ENCODE peak calls at places on chromosomes 12 and 14, in four cellular contexts. C is stimulated activated CD8-positive, alpha-beta memory T cell treated with anti-CD3 and anti-CD28 coated beads, Interleukin-4, amount 100 ng/mL, for 1 hour; L is kidney tubule cell; A is activated CD4-positive, alpha-beta T cell treated with anti-CD3 and anti-CD28 coated beads, Interleukin-2, amount 10 ng/mL, durations not matched to agents 24 days and 14 days. W is an unnamed sample.

GRCh38 chr12:79373896-79374499 is 316.8 kb downstream of the PAWR start:
- DNase-seq in C (no peak), L (peak), A (peak), W (no peak)

GRCh38 chr12:25089738-25090137 is 105.2 kb downstream of the DNAI7 start:
- DNase-seq in C (no peak), L (peak), A (no peak), W (no peak)

GRCh38 chr14:94926176-94926575 is 156.3 kb upstream of the GSC start:
- DNase-seq in C (no peak), L (no peak), A (no peak), W (no peak)

GRCh38 chr14:101482066-101482465 is 79.2 kb upstream of the DIO3 start:
- DNase-seq in C (no peak), L (no peak), A (no peak), W (no peak)

GRCh38 chr12:3168775-3169221 is 91.6 kb downstream of the TSPAN9 start:
- DNase-seq in C (no peak), L (peak), A (no peak), W (no peak)

GRCh38 chr14:51807355-51807754 is 53.1 kb upstream of the GNG2 start:
- DNase-seq in C (no peak), L (peak), A (no peak), W (no peak)

GRCh38 chr14:31207287-31207745 is 277 bp downstream of the HECTD1 start:
- DNase-seq in C (no peak), L (no peak), A (no peak), W (no peak)

GRCh38 chr14:101286271-101287018 is 274.9 kb upstream of the DIO3 start:
- DNase-seq in C (no peak), L (no peak), A (peak), W (no peak)

GRCh38 chr12:133081408-133081806 is 684 bp downstream of the ZNF140 start:
- DNase-seq in C (no peak), L (no peak), A (peak), W (no peak)